ENCODE peak calls at places on chromosome 3, in six cellular contexts. D, W, H, X, P and G are unnamed samples.

GRCh38 chr3:52554026-52554755 is 17.8 kb downstream of the UQCC5 start:
- DNase-seq in D (no peak), W (no peak), H (no peak), X (no peak), P (no peak), G (no peak)

GRCh38 chr3:192884831-192885356 is 32.8 kb downstream of the MB21D2 start:
- DNase-seq in D (no peak), W (no peak), H (peak; percentile 37), X (no peak), P (no peak), G (no peak)

GRCh38 chr3:195540031-195540430 is 3.1 kb downstream of the PPP1R2 start:
- DNase-seq in D (no peak), W (no peak), H (no peak), X (no peak), P (no peak), G (no peak)

GRCh38 chr3:146469206-146470017 is at the start of gene PLSCR2:
- DNase-seq in D (peak; percentile 52), W (peak; percentile 85), H (peak; percentile 40), X (peak; percentile 82), P (no peak), G (peak; percentile 80)

GRCh38 chr3:10547841-10548783 is 42.7 kb upstream of the ATP2B2 start:
- DNase-seq in D (no peak), W (no peak), H (peak; percentile 42), X (peak; percentile 30), P (no peak), G (no peak)

GRCh38 chr3:29281265-29282228 is 676 bp downstream of the RBMS3 start:
- DNase-seq in D (no peak), W (no peak), H (peak; percentile 15), X (no peak), P (no peak), G (no peak)

GRCh38 chr3:183192650-183193300 is 30.2 kb upstream of the LAMP3 start:
- DNase-seq in D (no peak), W (no peak), H (no peak), X (no peak), P (no peak), G (no peak)

GRCh38 chr3:22922317-22922716 is 280.8 kb upstream of the UBE2E2 start:
- DNase-seq in D (no peak), W (no peak), H (peak; percentile 8), X (no peak), P (no peak), G (no peak)

GRCh38 chr3:53939081-53939582 is 47.5 kb upstream of the SELENOK start:
- DNase-seq in D (no peak), W (no peak), H (peak; percentile 58), X (no peak), P (no peak), G (no peak)
- TF ChIP-seq TAF1 in D (no peak), W (no peak), H (no peak), X (no peak), P (no peak), G (no peak)

DNA sequence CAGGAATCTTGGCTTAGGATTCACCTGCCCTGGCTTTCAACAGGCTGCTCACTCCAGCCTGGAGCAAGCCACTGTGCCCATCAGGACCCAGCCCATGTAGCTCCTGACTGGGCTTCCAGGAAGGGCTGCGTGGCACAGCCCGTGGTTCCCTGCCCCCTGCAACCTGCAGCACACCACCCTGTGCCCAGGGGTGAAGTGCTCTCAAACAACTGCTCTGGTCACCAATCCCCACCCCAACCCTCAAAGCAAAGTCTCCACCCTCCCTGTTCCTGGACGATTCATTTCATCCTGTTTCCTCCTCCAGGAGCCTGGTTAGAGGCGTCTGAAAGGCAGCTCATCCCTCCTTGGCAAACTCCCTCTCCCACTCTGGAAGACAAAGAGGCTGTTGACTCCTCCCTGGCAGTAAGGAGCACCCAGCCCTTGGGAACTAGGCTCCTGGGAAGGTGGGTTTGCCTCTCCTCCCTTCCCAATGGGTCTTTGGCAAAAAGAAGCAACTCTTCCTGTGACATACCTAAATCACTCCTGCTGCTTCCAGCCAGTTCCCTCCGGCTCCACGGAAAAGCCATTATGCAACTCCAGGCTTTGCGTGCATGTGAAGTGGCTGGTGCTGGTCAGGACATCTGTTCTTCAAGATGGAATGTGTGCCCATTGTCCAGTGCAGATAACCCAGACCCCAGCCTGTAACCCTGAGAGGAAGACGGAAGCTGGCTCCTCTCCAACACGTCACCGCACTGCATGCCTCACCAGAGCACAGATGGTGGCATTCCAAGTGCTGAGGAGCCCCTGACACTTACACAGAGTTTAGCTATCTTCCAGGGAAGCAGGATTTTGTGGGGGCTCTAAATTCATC is 29.1 kb upstream of the VIPR1 start:
- DNase-seq in D (no peak), W (no peak), H (no peak), X (no peak), P (no peak), G (no peak)
- TF ChIP-seq POLR2AphosphoS5 in D (no peak), W (no peak), H (no peak), X (no peak), P (no peak), G (no peak)

DNA sequence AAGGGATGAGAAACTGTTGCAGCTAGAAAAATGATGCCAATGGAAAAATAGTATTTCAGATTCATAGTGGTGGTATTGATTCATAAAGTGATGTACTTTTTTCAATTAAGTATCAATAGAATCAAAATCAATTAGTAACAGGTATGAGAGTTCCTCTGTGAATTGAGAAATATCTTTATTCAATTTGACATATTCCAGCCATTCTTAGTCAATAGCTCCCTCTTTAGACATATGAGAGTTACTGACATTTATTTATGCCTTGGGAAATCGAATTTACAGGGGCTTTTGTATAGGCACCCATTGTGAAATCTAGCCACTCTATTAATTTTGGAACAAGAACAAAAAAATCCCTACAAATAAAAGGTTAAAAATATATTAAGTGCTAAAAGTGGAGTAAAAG is 386.9 kb upstream of the CNTN3 start:
- DNase-seq in D (no peak), W (no peak), H (peak; percentile 47), X (no peak), P (peak; percentile 1), G (no peak)
- TF ChIP-seq TAF1 in D (no peak), W (no peak), H (no peak), X (no peak), P (no peak), G (no peak)

DNA sequence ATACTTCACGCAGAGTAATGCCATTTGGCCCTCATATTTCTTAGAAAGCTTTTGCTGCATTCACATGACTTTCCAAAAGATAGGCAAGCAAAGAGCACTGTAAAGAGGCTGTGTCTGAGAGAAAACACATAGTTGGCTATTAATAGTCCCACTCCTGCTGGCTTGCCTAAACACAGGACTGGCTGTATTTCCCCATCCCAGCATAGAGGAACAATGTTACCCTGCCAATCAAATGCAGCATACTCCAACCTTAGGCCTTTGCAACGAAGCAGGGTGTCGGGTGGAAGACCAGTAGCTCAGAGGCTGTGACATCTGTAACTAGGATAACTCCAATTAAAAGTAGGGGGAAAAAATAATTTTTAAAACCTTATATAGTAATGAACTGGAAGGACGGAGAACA is 139.5 kb downstream of the TNIK start:
- DNase-seq in D (no peak), W (no peak), H (no peak), X (no peak), P (no peak), G (no peak)
- TF ChIP-seq POLR2AphosphoS5 in D (no peak), W (no peak), H (no peak), X (no peak), P (no peak), G (no peak)